ENCODE peak calls at places on chromosomes 16 and 17, in ten cellular contexts. Y is stimulated activated CD4-positive, alpha-beta T cell treated with anti-CD3 and anti-CD28 coated beads, Interleukin-4, amount 100 ng/mL, for 4 hours; E is endothelial cell; Q is cardiac fibroblast; J is T-helper 2 cell; V is AG08395; T is CD4-positive, alpha-beta memory T cell; S is iPS-NIHi11; H is ovary; B is activated naive CD4-positive, alpha-beta T cell. U is an unnamed sample.

GRCh38 chr17:39640493-39641118 is 3.7 kb downstream of the STARD3 start:
- DNase-seq in Q (no peak), T (no peak), S (no peak), H (no peak), V (no peak), B (no peak), Y (no peak), E (no peak), J (no peak), U (no peak)

GRCh38 chr17:57696050-57696449 is 49.0 kb downstream of the CCDC182 start:
- DNase-seq in S (no peak), B (no peak), H (no peak), J (no peak), E (no peak), V (no peak), T (no peak), Q (no peak), Y (no peak), U (no peak)

GRCh38 chr16:58661199-58661830 is 23.3 kb downstream of the SLC38A7 start:
- DNase-seq in Q (peak), S (peak), T (no peak), B (no peak), J (no peak), H (no peak), E (peak), Y (no peak), V (peak), U (peak)

GRCh38 chr17:78535285-78536197 is 41.7 kb downstream of the DNAH17 start:
- DNase-seq in H (no peak), E (no peak), J (no peak), Y (no peak), Q (no peak), B (no peak), T (peak), V (no peak), S (no peak), U (no peak)

GRCh38 chr17:7557825-7558543 is 566 bp upstream of the TNFSF13 start:
- DNase-seq in Q (peak), B (no peak), H (peak), V (peak), T (no peak), Y (no peak), J (no peak), E (peak), S (peak), U (no peak)

GRCh38 chr17:19448341-19449268 is 37.6 kb downstream of the RNF112 start:
- DNase-seq in H (no peak), Y (no peak), B (no peak), Q (peak), J (no peak), S (peak), T (no peak), V (peak), E (no peak), U (no peak)

GRCh38 chr16:22317001-22317530 is 19.9 kb downstream of the POLR3E start:
- DNase-seq in V (no peak), H (no peak), T (no peak), J (no peak), E (no peak), S (no peak), Q (no peak), B (no peak), Y (no peak), U (no peak)

GRCh38 chr17:8162997-8163977 is 539 bp upstream of the VAMP2 start:
- DNase-seq in V (no peak), Q (no peak), J (no peak), E (no peak), T (no peak), S (peak), Y (no peak), B (no peak), H (peak), U (peak)

GRCh38 chr16:68492501-68493411 is 44.4 kb upstream of the SMPD3 start:
- DNase-seq in T (no peak), Y (no peak), Q (no peak), H (no peak), J (no peak), S (no peak), E (no peak), V (no peak), B (no peak), U (no peak)

U was measured in HuH-7.